ENCODE peak calls at places on chromosomes 16 and 17, in six cellular contexts. H is mesothelial cell of epicardium; G is iPS DF 6.9; Q is naive thymus-derived CD4-positive, alpha-beta T cell; T is H9; Z is prostate gland. R is an unnamed sample.

GRCh38 chr16:85564277-85565051 is 48.7 kb upstream of the GSE1 start:
- DNase-seq in H (no peak), G (no peak), Q (no peak), T (no peak), Z (no peak), R (no peak)

GRCh38 chr16:85592700-85593502 is 20.2 kb upstream of the GSE1 start:
- DNase-seq in H (no peak), G (no peak), Q (no peak), T (no peak), Z (no peak), R (no peak)

GRCh38 chr16:11133344-11133921 is 122.6 kb downstream of the SOCS1 start:
- DNase-seq in H (peak), G (no peak), Q (no peak), T (peak), Z (peak), R (peak)

GRCh38 chr16:86031141-86031678 is 132.2 kb downstream of the IRF8 start:
- DNase-seq in H (no peak), G (no peak), Q (no peak), T (no peak), Z (no peak), R (no peak)

GRCh38 chr17:1919206-1919605 is 89.4 kb downstream of the RPA1 start:
- DNase-seq in H (no peak), G (no peak), Q (no peak), T (no peak), Z (no peak), R (no peak)

GRCh38 chr17:12282056-12282455 is 261.4 kb downstream of the MAP2K4 start:
- DNase-seq in H (no peak), G (no peak), Q (no peak), T (no peak), Z (no peak), R (peak)

GRCh38 chr16:27437946-27438345 is 36.0 kb downstream of the IL21R start:
- DNase-seq in H (no peak), G (no peak), Q (no peak), T (no peak), Z (no peak), R (no peak)

GRCh38 chr17:77186141-77186604 is 45.4 kb downstream of the SEC14L1 start:
- DNase-seq in H (no peak), G (no peak), Q (no peak), T (no peak), Z (no peak), R (no peak)

GRCh38 chr16:87169509-87169985 is 147.6 kb downstream of the C16orf95 start:
- DNase-seq in H (no peak), G (no peak), Q (no peak), T (no peak), Z (no peak), R (no peak)

GRCh38 chr17:2955931-2956582 is 107.3 kb downstream of the OR1D5 start:
- DNase-seq in H (no peak), G (no peak), Q (no peak), T (no peak), Z (no peak), R (no peak)

GRCh38 chr17:58764373-58764772 is 8.7 kb downstream of the PPM1E start:
- DNase-seq in H (no peak), G (no peak), Q (no peak), T (no peak), Z (no peak), R (no peak)

GRCh38 chr17:19242323-19242722 is 5.2 kb downstream of the EPN2 start:
- DNase-seq in H (no peak), G (no peak), Q (no peak), T (no peak), Z (no peak), R (no peak)

GRCh38 chr17:43217614-43218087 is 6.0 kb downstream of the TMEM106A start:
- DNase-seq in H (peak), G (no peak), Q (no peak), T (no peak), Z (no peak), R (no peak)

GRCh38 chr16:30756781-30757100 is 5.1 kb downstream of the CFAP119 start:
- DNase-seq in H (no peak), G (no peak), Q (no peak), T (no peak), Z (no peak), R (no peak)

GRCh38 chr16:15523092-15523541 is 88.7 kb downstream of the BMERB1 start:
- DNase-seq in H (no peak), G (no peak), Q (peak), T (no peak), Z (no peak), R (no peak)

GRCh38 chr16:70529051-70529777 is 5.6 kb downstream of the SF3B3 start:
- DNase-seq in H (no peak), G (no peak), Q (no peak), T (no peak), Z (no peak), R (peak)

GRCh38 chr16:81502396-81503060 is 57.9 kb downstream of the CMIP start:
- DNase-seq in H (no peak), G (no peak), Q (no peak), T (no peak), Z (no peak), R (no peak)

GRCh38 chr16:1333149-1333812 is at the start of gene BAIAP3:
- DNase-seq in H (no peak), G (no peak), Q (peak), T (peak), Z (peak), R (no peak)

GRCh38 chr17:68424861-68425260 is 32.4 kb downstream of the WIPI1 start:
- DNase-seq in H (no peak), G (no peak), Q (no peak), T (peak), Z (no peak), R (no peak)

GRCh38 chr17:62705781-62706597 is 78.5 kb downstream of the MRC2 start:
- DNase-seq in H (no peak), G (peak), Q (no peak), T (peak), Z (no peak), R (no peak)

GRCh38 chr16:28478511-28479180 is 6.5 kb upstream of the NPIPB7 start:
- DNase-seq in H (no peak), G (no peak), Q (no peak), T (no peak), Z (no peak), R (no peak)

GRCh38 chr17:81961087-81961514 is at the start of gene NOTUM:
- DNase-seq in H (no peak), G (no peak), Q (no peak), T (no peak), Z (no peak), R (no peak)

GRCh38 chr17:17063546-17064122 is 21.4 kb downstream of the MPRIP start:
- DNase-seq in H (no peak), G (no peak), Q (no peak), T (peak), Z (no peak), R (no peak)

GRCh38 chr16:70512456-70512855 is 10.9 kb downstream of the COG4 start:
- DNase-seq in H (no peak), G (no peak), Q (no peak), T (no peak), Z (no peak), R (no peak)

GRCh38 chr17:41519501-41520224 is 973 bp upstream of the KRT15 start:
- DNase-seq in H (no peak), G (no peak), Q (no peak), T (no peak), Z (peak), R (no peak)

GRCh38 chr17:55728361-55728760 is 5.7 kb upstream of the TMEM100 start:
- DNase-seq in H (no peak), G (no peak), Q (no peak), T (no peak), Z (no peak), R (no peak)

GRCh38 chr17:11170901-11171300 is 70.1 kb upstream of the SHISA6 start:
- DNase-seq in H (no peak), G (no peak), Q (no peak), T (no peak), Z (no peak), R (no peak)

GRCh38 chr16:558298-559020 is 1.7 kb upstream of the PRR35 start:
- DNase-seq in H (no peak), G (no peak), Q (no peak), T (no peak), Z (no peak), R (no peak)

GRCh38 chr17:64216385-64217248 is 46.4 kb downstream of the TEX2 start:
- DNase-seq in H (no peak), G (no peak), Q (no peak), T (peak), Z (no peak), R (peak)

GRCh38 chr17:73432624-73433190 is 120.9 kb upstream of the CDC42EP4 start:
- DNase-seq in H (no peak), G (no peak), Q (no peak), T (peak), Z (no peak), R (no peak)

GRCh38 chr17:70552230-70552981 is 383.1 kb downstream of the KCNJ2 start:
- DNase-seq in H (no peak), G (peak), Q (no peak), T (peak), Z (peak), R (peak)

GRCh38 chr17:46948544-46948943 is 25.6 kb downstream of the GOSR2 start:
- DNase-seq in H (no peak), G (no peak), Q (no peak), T (no peak), Z (no peak), R (no peak)

GRCh38 chr17:40268141-40268712 is 19.5 kb upstream of the CDC6 start:
- DNase-seq in H (no peak), G (no peak), Q (no peak), T (no peak), Z (no peak), R (no peak)

GRCh38 chr16:85570213-85570734 is 42.8 kb upstream of the GSE1 start:
- DNase-seq in H (no peak), G (no peak), Q (no peak), T (no peak), Z (no peak), R (no peak)

GRCh38 chr17:74763565-74764387 is 12.4 kb downstream of the NAT9 start:
- DNase-seq in H (no peak), G (no peak), Q (no peak), T (no peak), Z (no peak), R (no peak)

GRCh38 chr17:43582426-43582825 is 36.3 kb upstream of the ETV4 start:
- DNase-seq in H (no peak), G (no peak), Q (no peak), T (no peak), Z (no peak), R (no peak)

GRCh38 chr16:30902070-30902972 is 5.9 kb downstream of the CTF1 start:
- DNase-seq in H (peak), G (no peak), Q (peak), T (peak), Z (peak), R (peak)

GRCh38 chr17:72116692-72117469 is 3.9 kb upstream of the SOX9 start:
- DNase-seq in H (peak), G (no peak), Q (no peak), T (no peak), Z (no peak), R (peak)

GRCh38 chr16:88785106-88785924 is at the start of gene PIEZO1:
- DNase-seq in H (peak), G (no peak), Q (peak), T (no peak), Z (peak), R (no peak)